ENCODE peak calls at places on chromosomes 12 and 14, in five cellular contexts. W, P, H, N and D are unnamed samples.

GRCh38 chr12:32454075-32454474 is 54.7 kb downstream of the FGD4 start:
- DNase-seq in W (no peak), N (no peak), H (no peak), P (no peak), D (peak; percentile 98)

GRCh38 chr12:124097681-124098080 is 124.7 kb downstream of the ZNF664 start:
- DNase-seq in N (no peak), H (no peak), P (no peak), W (no peak), D (no peak)

GRCh38 chr12:71748081-71748850 is 6.4 kb upstream of the RAB21 start:
- DNase-seq in P (no peak), H (no peak), N (no peak), W (no peak), D (peak; percentile 97)

GRCh38 chr12:119179335-119180021 is 747 bp downstream of the HSPB8 start:
- DNase-seq in N (peak; percentile 67), P (no peak), H (no peak), W (peak; percentile 64), D (no peak)

GRCh38 chr12:106941481-106942156 is 14.1 kb upstream of the TMEM263 start:
- DNase-seq in H (no peak), N (no peak), P (no peak), W (no peak), D (no peak)

GRCh38 chr14:22545842-22546721 is 42.9 kb downstream of the DAD1 start:
- DNase-seq in N (no peak), W (no peak), P (no peak), H (peak; percentile 60), D (no peak)

GRCh38 chr12:103800252-103800771 is 40.7 kb downstream of the NT5DC3 start:
- DNase-seq in N (peak; percentile 56), P (no peak), W (peak; percentile 66), H (no peak), D (no peak)

GRCh38 chr12:110501378-110501721 is 561 bp downstream of the VPS29 start:
- DNase-seq in N (peak; percentile 38), H (no peak), P (peak; percentile 56), W (no peak), D (peak; percentile 58)

GRCh38 chr12:118377891-118378470 is 1.6 kb downstream of the SUDS3 start:
- DNase-seq in N (no peak), P (peak; percentile 77), W (peak; percentile 73), H (peak; percentile 77), D (peak; percentile 79)

GRCh38 chr12:19125325-19125724 is 4.2 kb upstream of the PLEKHA5 start:
- DNase-seq in W (no peak), H (no peak), P (no peak), N (no peak), D (no peak)

GRCh38 chr12:14514154-14514842 is 53.4 kb downstream of the PLBD1 start:
- DNase-seq in W (peak; percentile 71), P (no peak), N (peak; percentile 29), H (no peak), D (peak; percentile 18)

GRCh38 chr12:32115404-32116104 is 8.9 kb downstream of the BICD1 start:
- DNase-seq in P (no peak), N (peak; percentile 90), W (peak; percentile 52), H (no peak), D (no peak)

GRCh38 chr14:102629700-102630365 is 37.4 kb downstream of the RCOR1 start:
- DNase-seq in P (no peak), N (no peak), H (no peak), W (no peak), D (no peak)

GRCh38 chr14:103889313-103890051 is 38.8 kb upstream of the TDRD9 start:
- DNase-seq in P (no peak), W (peak; percentile 45), N (peak; percentile 54), H (no peak), D (no peak)

GRCh38 chr12:1616233-1617066 is 12.6 kb upstream of the WNT5B start:
- DNase-seq in N (no peak), W (no peak), H (no peak), P (no peak), D (no peak)

GRCh38 chr12:96501139-96501741 is 11.9 kb downstream of the CFAP54 start:
- DNase-seq in P (peak; percentile 39), N (peak; percentile 55), H (peak; percentile 63), W (no peak), D (no peak)

GRCh38 chr12:51393676-51394545 is 2.7 kb upstream of the GALNT6 start:
- DNase-seq in P (peak; percentile 72), W (no peak), H (peak; percentile 73), N (peak; percentile 49), D (no peak)

GRCh38 chr12:52241205-52241842 is 8.3 kb downstream of the KRT7 start:
- DNase-seq in N (no peak), H (no peak), P (no peak), W (no peak), D (no peak)

GRCh38 chr12:43882578-43883178 is 46.8 kb downstream of the TMEM117 start:
- DNase-seq in H (peak; percentile 48), N (no peak), W (no peak), P (peak; percentile 16), D (peak; percentile 43)

DNA sequence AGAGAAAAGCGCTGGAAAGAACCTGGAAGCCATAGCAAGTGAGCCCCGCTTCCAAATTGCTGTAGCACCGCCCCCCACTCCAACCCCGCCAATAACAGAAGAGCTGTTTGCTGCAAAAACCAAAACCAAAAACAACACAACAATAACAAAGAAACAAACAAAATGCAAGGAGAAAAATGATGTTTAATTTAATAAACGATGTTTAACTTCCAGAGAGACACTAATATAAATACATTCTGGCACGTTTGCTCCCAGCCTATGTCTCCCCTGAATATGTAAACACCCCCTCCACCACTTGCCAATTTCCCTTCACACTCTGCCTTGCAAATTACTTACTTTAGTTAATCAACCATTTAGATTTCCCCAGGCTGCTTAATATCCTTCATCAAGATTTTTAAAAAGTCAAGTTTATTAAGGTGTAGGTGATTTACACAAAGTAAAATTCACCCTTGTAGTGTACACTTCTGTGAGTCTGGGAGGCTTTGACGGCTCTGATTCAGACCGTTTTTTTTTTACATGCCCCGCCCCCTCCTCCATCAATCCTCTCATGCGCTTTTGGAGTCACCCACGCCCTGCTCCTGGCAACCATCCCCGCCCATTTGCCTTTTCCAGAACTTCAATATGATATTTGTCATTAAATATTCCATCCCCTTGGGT is 482 bp upstream of the IFI27L2 start:
- DNase-seq in N (peak; percentile 72), W (no peak), P (peak; percentile 24), H (no peak), D (peak; percentile 73)
- H3K4me3 ChIP-seq in N (peak overlapping the region; percentile 63), W (no peak overlapping the region), P (peak overlapping the region; percentile 35), H (peak overlapping the region; percentile 85), D (peak overlapping the region; percentile 40)

GRCh38 chr12:89237763-89238162 is 114.5 kb downstream of the DUSP6 start:
- DNase-seq in H (no peak), W (no peak), P (no peak), N (no peak), D (no peak)

GRCh38 chr12:89236748-89237428 is 115.4 kb downstream of the DUSP6 start:
- DNase-seq in W (no peak), H (no peak), P (no peak), N (no peak), D (no peak)

GRCh38 chr12:89236237-89236636 is 116.1 kb downstream of the DUSP6 start:
- DNase-seq in N (no peak), P (no peak), W (no peak), H (no peak), D (no peak)

GRCh38 chr12:89238593-89238992 is 113.7 kb downstream of the DUSP6 start:
- DNase-seq in P (peak; percentile 32), N (peak; percentile 37), H (no peak), W (no peak), D (no peak)

DNA sequence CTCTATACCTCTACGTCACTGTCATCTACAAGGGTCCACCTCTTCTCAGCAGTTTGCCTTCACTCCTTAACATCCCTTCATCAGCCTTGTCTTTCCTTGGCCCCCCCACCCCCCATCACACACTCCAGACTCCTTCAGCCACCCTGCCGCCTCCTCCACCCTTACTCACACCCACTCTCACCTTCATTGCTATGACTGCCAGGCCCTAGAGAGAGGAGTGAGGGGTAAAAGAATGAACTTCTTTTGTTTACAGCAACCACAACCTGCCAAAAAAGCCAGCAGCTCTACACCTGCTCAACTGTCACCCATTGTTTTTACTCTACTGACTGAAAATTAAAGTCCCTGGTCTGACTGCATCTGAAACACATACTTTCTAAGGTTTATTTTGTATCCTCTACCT is 112.8 kb downstream of the DUSP6 start:
- DNase-seq in W (no peak), H (no peak), N (no peak), P (peak; percentile 80), D (no peak)
- H3K4me1 ChIP-seq in W (no peaks in the 10 kb centered on the region), H (peaks cover 36% of the 10 kb centered on the region), N (peaks cover 37% of the 10 kb centered on the region), P (peaks cover 95% of the 10 kb centered on the region), D (no peaks in the 10 kb centered on the region)

DNA sequence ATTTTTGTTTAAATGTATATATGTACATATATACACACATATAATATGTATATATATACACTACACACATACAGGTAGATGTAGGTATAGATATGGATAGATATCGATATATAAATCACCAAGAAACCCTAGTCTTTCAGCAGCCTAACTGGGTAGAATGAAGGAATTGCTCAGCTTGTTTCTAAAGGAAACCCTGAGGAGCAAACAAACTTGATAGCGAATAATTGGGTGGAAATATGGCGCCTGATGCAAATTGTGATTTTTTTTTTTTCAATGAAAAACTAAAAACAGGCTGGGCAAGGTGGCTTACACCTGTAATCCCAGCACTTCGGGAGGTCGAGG is 254 bp upstream of the CCDC177 start:
- DNase-seq in P (no peak), H (no peak), N (no peak), W (no peak), D (no peak)
- H3K4me3 ChIP-seq in P (no peak overlapping the region), H (no peak overlapping the region), N (no peak overlapping the region), W (no peak overlapping the region), D (no peak overlapping the region)

GRCh38 chr12:27614386-27614785 is 81.9 kb upstream of the REP15 start:
- DNase-seq in N (no peak), P (no peak), H (no peak), W (no peak), D (no peak)

GRCh38 chr12:27618836-27619235 is 77.4 kb upstream of the REP15 start:
- DNase-seq in W (no peak), H (no peak), N (no peak), P (no peak), D (no peak)

GRCh38 chr12:27615331-27615891 is 80.8 kb upstream of the REP15 start:
- DNase-seq in N (no peak), P (no peak), H (no peak), W (no peak), D (peak; percentile 47)

GRCh38 chr12:27614866-27615265 is 81.4 kb upstream of the REP15 start:
- DNase-seq in H (no peak), N (no peak), W (no peak), P (no peak), D (no peak)

GRCh38 chr12:27616356-27617150 is 79.7 kb upstream of the REP15 start:
- DNase-seq in P (no peak), W (no peak), N (no peak), H (no peak), D (no peak)
- H3K4me1 ChIP-seq in P (no peaks in the 10 kb centered on the region), W (peaks cover 6% of the 10 kb centered on the region), N (peaks cover 66% of the 10 kb centered on the region), H (no peaks in the 10 kb centered on the region), D (peaks cover 15% of the 10 kb centered on the region)

GRCh38 chr14:55240526-55241178 is 30.6 kb upstream of the FBXO34 start:
- DNase-seq in W (no peak), N (no peak), P (no peak), H (no peak), D (no peak)
- H3K4me3 ChIP-seq in W (no peak overlapping the region), N (no peak overlapping the region), P (no peak overlapping the region), H (no peak overlapping the region), D (no peak overlapping the region)

DNA sequence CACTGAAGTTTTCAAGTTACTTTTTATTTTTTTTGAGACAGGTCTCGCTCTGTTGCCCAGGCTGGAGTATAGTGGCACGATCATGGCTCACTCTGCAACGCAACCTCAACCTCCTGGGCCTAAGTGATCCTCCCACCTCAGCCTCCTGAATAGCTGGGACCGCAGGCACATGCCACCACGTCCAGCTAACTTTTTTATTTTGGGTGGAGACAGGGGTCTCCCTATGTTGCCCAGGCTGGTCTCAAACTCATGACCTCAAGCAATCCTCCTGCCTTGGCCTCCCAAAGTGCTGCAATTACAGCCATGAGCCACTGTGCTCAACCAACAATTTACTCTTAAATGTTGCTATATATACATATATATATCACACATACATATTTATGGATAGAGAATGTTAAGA is 27.4 kb upstream of the LGALS3 start:
- DNase-seq in W (no peak), P (no peak), H (no peak), N (no peak), D (no peak)
- H3K4me1 ChIP-seq in W (peaks cover 49% of the 10 kb centered on the region), P (no peaks in the 10 kb centered on the region), H (peaks cover 44% of the 10 kb centered on the region), N (peaks cover 81% of the 10 kb centered on the region), D (peaks cover 17% of the 10 kb centered on the region)